ENCODE peak calls at places on chromosomes 11 and 22, in ten cellular contexts. Z, L, R, V, Y, D, M, B, G and Q are unnamed samples.

GRCh38 chr22:38696606-38697005 is 4.1 kb downstream of the JOSD1 start:
- DNase-seq in R (no peak), B (no peak), Y (peak; percentile 80), V (no peak), M (no peak), L (no peak), G (peak; percentile 79), D (no peak), Z (no peak), Q (no peak)

GRCh38 chr22:46077669-46078099 is 72.6 kb upstream of the PPARA start:
- DNase-seq in D (no peak), R (peak; percentile 43), Y (no peak), V (no peak), Z (no peak), B (no peak), G (no peak), M (no peak), L (no peak), Q (no peak)

GRCh38 chr11:67118801-67119576 is at the start of gene KDM2A:
- DNase-seq in Y (peak; percentile 98), M (peak; percentile 99), Z (peak; percentile 99), R (peak; percentile 100), V (peak; percentile 97), B (peak; percentile 98), D (peak; percentile 99), G (peak; percentile 96), L (peak; percentile 96), Q (peak; percentile 100)

GRCh38 chr22:46280999-46281623 is 13.3 kb downstream of the TTC38 start:
- DNase-seq in L (no peak), Z (no peak), B (no peak), M (no peak), Y (no peak), G (no peak), V (peak; percentile 15), R (peak; percentile 86), D (no peak), Q (peak; percentile 62)

GRCh38 chr11:114061053-114062049 is 1.8 kb downstream of the ZBTB16 start:
- DNase-seq in B (no peak), G (no peak), Z (peak; percentile 47), V (peak; percentile 37), L (peak; percentile 25), R (peak; percentile 82), Y (no peak), M (peak; percentile 81), D (no peak), Q (no peak)

GRCh38 chr11:94171693-94172440 is 43.2 kb downstream of the PANX1 start:
- DNase-seq in G (peak; percentile 8), D (peak; percentile 41), L (no peak), Z (peak; percentile 45), V (peak; percentile 88), Y (peak; percentile 24), M (no peak), B (no peak), R (no peak), Q (peak; percentile 53)

GRCh38 chr22:31790240-31790639 is 36.4 kb downstream of the DEPDC5 start:
- DNase-seq in D (no peak), V (no peak), G (no peak), R (no peak), Z (no peak), M (no peak), L (no peak), B (no peak), Y (no peak), Q (peak; percentile 62)

GRCh38 chr11:65429724-65430405 is 7.3 kb downstream of the NEAT1 start:
- DNase-seq in D (peak; percentile 77), M (no peak), R (peak; percentile 91), V (peak; percentile 50), L (no peak), G (peak; percentile 72), B (no peak), Z (no peak), Y (peak; percentile 66), Q (no peak)

GRCh38 chr11:45934580-45935318 is 12.3 kb downstream of the LARGE2 start:
- DNase-seq in D (no peak), R (no peak), M (no peak), V (no peak), Z (no peak), G (no peak), Y (no peak), B (no peak), L (no peak), Q (no peak)

GRCh38 chr11:78587446-78587845 is 12.8 kb upstream of the NARS2 start:
- DNase-seq in R (no peak), Z (no peak), D (no peak), V (no peak), Y (no peak), G (no peak), L (no peak), M (no peak), B (no peak), Q (no peak)

GRCh38 chr11:78588517-78588916 is 13.9 kb upstream of the NARS2 start:
- DNase-seq in V (no peak), G (no peak), Z (no peak), M (no peak), R (no peak), L (no peak), D (no peak), Y (no peak), B (no peak), Q (no peak)

GRCh38 chr11:78583889-78584288 is 9.2 kb upstream of the NARS2 start:
- DNase-seq in D (no peak), Z (no peak), V (no peak), Y (no peak), B (no peak), G (no peak), M (no peak), L (no peak), R (no peak), Q (no peak)

DNA sequence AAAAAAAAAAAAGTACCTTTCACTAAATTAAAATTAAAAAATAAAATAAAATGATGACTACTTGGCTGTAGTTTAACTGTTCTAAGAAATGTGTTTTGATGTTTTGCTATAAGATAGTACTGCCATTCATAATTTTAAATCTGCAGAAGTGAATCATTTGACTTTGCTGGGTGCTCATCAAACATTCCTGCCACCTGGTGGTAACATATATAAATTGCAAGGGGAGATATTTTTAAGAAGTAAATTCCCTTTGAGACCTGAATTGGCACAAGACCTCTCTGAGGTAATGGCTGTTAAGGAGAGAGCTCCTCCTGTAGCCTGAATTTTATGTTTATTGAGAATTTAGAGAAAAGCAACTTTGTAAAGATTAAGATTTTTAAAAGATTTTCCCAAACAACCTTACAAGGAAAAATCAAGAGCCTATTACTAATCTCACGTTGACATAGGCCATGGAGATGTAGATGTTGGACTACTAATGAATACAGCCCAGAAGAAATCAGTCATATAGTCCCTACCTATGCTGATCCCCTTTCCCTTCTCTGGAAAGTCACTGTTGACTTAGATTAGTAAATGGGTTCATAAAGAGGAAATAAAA is 11.9 kb upstream of the NARS2 start:
- DNase-seq in D (no peak), V (peak; percentile 47), L (no peak), M (no peak), R (no peak), Z (no peak), G (no peak), Y (no peak), B (no peak), Q (peak; percentile 47)
- TF ChIP-seq CTCF in D (peak; percentile 46), V (peak; percentile 82), L (peak; percentile 56), M (peak; percentile 74), R (peak; percentile 50), Z (peak; percentile 52), G (peak; percentile 86), Y (peak; percentile 49), B (peak; percentile 55), Q (peak; percentile 22)

GRCh38 chr22:24107668-24108067 is 73.6 kb upstream of the SUSD2 start:
- DNase-seq in V (no peak), Y (peak; percentile 61), R (no peak), M (no peak), L (no peak), D (peak; percentile 56), B (peak; percentile 83), G (peak; percentile 20), Z (no peak), Q (no peak)
- TF ChIP-seq CTCF in V (no peak), Y (peak; percentile 36), R (no peak), M (no peak), L (no peak), D (no peak), B (peak; percentile 76), G (no peak), Z (no peak), Q (no peak)

GRCh38 chr22:35547993-35548761 is 7.5 kb downstream of the RASD2 start:
- DNase-seq in R (no peak), B (no peak), D (no peak), M (no peak), Y (no peak), V (peak; percentile 85), Z (no peak), L (no peak), G (no peak), Q (no peak)
- TF ChIP-seq CTCF in R (no peak), B (peak; percentile 19), D (no peak), M (peak; percentile 37), Y (peak; percentile 57), V (peak; percentile 45), Z (no peak), L (peak; percentile 27), G (peak; percentile 16), Q (no peak)

GRCh38 chr11:1566381-1567051 is 5.6 kb downstream of the DUSP8 start:
- DNase-seq in B (no peak), Z (no peak), V (no peak), L (no peak), G (no peak), D (no peak), R (peak; percentile 74), Y (no peak), M (peak; percentile 85), Q (no peak)
- TF ChIP-seq CTCF in B (no peak), Z (no peak), V (peak; percentile 45), L (no peak), G (peak; percentile 29), D (no peak), R (no peak), Y (peak; percentile 35), M (peak; percentile 47), Q (no peak)